ENCODE peak calls at places on chromosomes 6 and 20, in five cellular contexts. V is K562, T is heart right ventricle, Q is GM06990, Y is IMR-90. U is an unnamed sample.

GRCh38 chr6:17714177-17714576 is 7.5 kb upstream of the NUP153 start:
- DNase-seq in V (no peak), T (no peak), Q (no peak), Y (peak), U (no peak)

GRCh38 chr20:48807586-48808381 is 20.0 kb downstream of the PREX1 start:
- DNase-seq in V (no peak), T (peak), Q (no peak), Y (no peak), U (no peak)

GRCh38 chr6:45293306-45293705 is 34.8 kb upstream of the RUNX2 start:
- DNase-seq in V (no peak), T (no peak), Q (no peak), Y (no peak), U (no peak)

GRCh38 chr6:160972111-160972510 is 19.5 kb upstream of the MAP3K4 start:
- DNase-seq in V (no peak), T (no peak), Q (no peak), Y (peak), U (no peak)

GRCh38 chr20:54123587-54124180 is 50.1 kb downstream of the CYP24A1 start:
- DNase-seq in V (no peak), T (no peak), Q (no peak), Y (peak), U (no peak)

GRCh38 chr6:150876598-150876997 is 11.1 kb downstream of the MTHFD1L start:
- DNase-seq in V (no peak), T (peak), Q (no peak), Y (peak), U (no peak)

GRCh38 chr6:58290177-58290576 is 972.7 kb downstream of the PRIM2 start:
- DNase-seq in V (no peak), T (no peak), Q (no peak), Y (no peak), U (no peak)

GRCh38 chr6:53916804-53917463 is 122.1 kb downstream of the LRRC1 start:
- DNase-seq in V (no peak), T (no peak), Q (no peak), Y (no peak), U (no peak)

GRCh38 chr6:12280458-12280857 is 9.7 kb upstream of the EDN1 start:
- DNase-seq in V (no peak), T (no peak), Q (no peak), Y (peak), U (no peak)

GRCh38 chr20:57346477-57346876 is 4.6 kb upstream of the RAE1 start:
- DNase-seq in V (peak), T (peak), Q (no peak), Y (peak), U (peak)

GRCh38 chr6:107714104-107714503 is 110.0 kb downstream of the SCML4 start:
- DNase-seq in V (no peak), T (no peak), Q (no peak), Y (no peak), U (no peak)

GRCh38 chr6:129183681-129184216 is 300.8 kb downstream of the LAMA2 start:
- DNase-seq in V (no peak), T (no peak), Q (no peak), Y (peak), U (no peak)

GRCh38 chr6:125094563-125094962 is 59.0 kb upstream of the TPD52L1 start:
- DNase-seq in V (no peak), T (no peak), Q (no peak), Y (peak), U (no peak)

GRCh38 chr6:2155206-2155605 is 90.2 kb downstream of the GMDS start:
- DNase-seq in V (no peak), T (no peak), Q (no peak), Y (no peak), U (no peak)

GRCh38 chr6:13243033-13243432 is 85.3 kb downstream of the TBC1D7 start:
- DNase-seq in V (no peak), T (no peak), Q (no peak), Y (peak), U (no peak)

GRCh38 chr6:34201455-34202098 is 35.1 kb upstream of the HMGA1 start:
- DNase-seq in V (no peak), T (no peak), Q (no peak), Y (peak), U (no peak)

GRCh38 chr6:135002974-135003703 is 51.5 kb downstream of the HBS1L start:
- DNase-seq in V (no peak), T (no peak), Q (peak), Y (no peak), U (no peak)

GRCh38 chr6:29845405-29846006 is 17.9 kb downstream of the HLA-G start:
- DNase-seq in V (no peak), T (no peak), Q (no peak), Y (no peak), U (no peak)

GRCh38 chr6:169155481-169155880 is 98.2 kb downstream of the THBS2 start:
- DNase-seq in V (no peak), T (no peak), Q (no peak), Y (no peak), U (no peak)

GRCh38 chr6:24093381-24093780 is 32.6 kb upstream of the NRSN1 start:
- DNase-seq in V (no peak), T (no peak), Q (no peak), Y (no peak), U (no peak)

GRCh38 chr6:39388526-39389371 is 66.2 kb upstream of the KCNK16 start:
- DNase-seq in V (no peak), T (no peak), Q (no peak), Y (no peak), U (no peak)

GRCh38 chr20:15245896-15246295 is 908.5 kb upstream of the FLRT3 start:
- DNase-seq in V (no peak), T (no peak), Q (no peak), Y (no peak), U (no peak)

GRCh38 chr6:11828185-11828897 is 49.7 kb upstream of the ADTRP start:
- DNase-seq in V (no peak), T (no peak), Q (peak), Y (peak), U (no peak)

GRCh38 chr20:13271977-13272975 is 51.2 kb downstream of the ISM1 start:
- DNase-seq in V (no peak), T (no peak), Q (no peak), Y (no peak), U (no peak)

GRCh38 chr20:20734475-20734948 is 22.1 kb upstream of the RALGAPA2 start:
- DNase-seq in V (no peak), T (no peak), Q (no peak), Y (no peak), U (no peak)

GRCh38 chr20:17442588-17442987 is 88.6 kb downstream of the BFSP1 start:
- DNase-seq in V (no peak), T (no peak), Q (no peak), Y (no peak), U (peak)
- TF ChIP-seq CTCF in V (peak), T (no peak), Q (peak), Y (no peak), U (peak)

GRCh38 chr20:23667666-23668065 is 21.2 kb downstream of the CST4 start:
- DNase-seq in V (no peak), T (no peak), Q (no peak), Y (no peak), U (no peak)
- TF ChIP-seq CTCF in V (no peak), T (no peak), Q (no peak), Y (no peak), U (no peak)

GRCh38 chr6:158506577-158506976 is 53.3 kb upstream of the TMEM181 start:
- DNase-seq in V (peak), T (no peak), Q (no peak), Y (peak), U (peak)
- TF ChIP-seq CTCF in V (peak), T (no peak), Q (no peak), Y (peak), U (peak)

DNA sequence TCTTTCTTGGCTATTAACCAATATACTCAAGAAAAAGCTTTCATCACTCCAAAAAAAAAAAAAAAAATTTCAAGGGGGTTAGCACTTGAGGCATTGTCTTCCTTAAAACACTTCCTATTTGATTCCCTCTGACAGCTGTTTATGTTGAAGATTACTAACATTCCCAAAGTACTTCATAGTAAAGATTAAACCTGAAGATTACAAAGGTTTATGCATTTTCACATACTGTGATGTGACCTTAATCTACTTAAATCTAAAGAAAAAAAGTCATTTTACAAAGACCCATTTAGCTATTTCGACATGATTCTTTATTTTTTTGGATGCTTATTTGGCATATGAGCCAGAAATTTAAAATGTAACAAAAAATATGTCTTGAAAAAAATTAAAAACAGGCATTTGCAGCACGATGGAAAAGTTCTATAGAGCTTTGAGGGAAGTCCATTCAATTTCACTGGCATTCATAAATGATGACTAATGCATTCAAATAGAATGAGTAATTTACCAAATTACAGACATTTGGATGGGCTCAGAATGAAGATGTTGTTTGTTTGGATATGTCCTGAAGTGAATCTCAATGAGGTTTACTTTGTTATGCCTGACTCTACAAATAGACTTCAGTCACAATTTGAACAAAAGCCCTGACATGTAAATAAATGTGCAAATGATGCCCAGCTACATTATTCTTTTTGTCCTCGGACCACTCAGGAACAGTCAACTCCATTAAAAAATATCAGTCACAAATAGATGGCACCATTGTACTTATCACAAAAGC is 674.6 kb upstream of the MARCKS start:
- DNase-seq in V (no peak), T (no peak), Q (no peak), Y (peak), U (no peak)
- TF ChIP-seq CTCF in V (no peak), T (no peak), Q (no peak), Y (no peak), U (no peak)

DNA sequence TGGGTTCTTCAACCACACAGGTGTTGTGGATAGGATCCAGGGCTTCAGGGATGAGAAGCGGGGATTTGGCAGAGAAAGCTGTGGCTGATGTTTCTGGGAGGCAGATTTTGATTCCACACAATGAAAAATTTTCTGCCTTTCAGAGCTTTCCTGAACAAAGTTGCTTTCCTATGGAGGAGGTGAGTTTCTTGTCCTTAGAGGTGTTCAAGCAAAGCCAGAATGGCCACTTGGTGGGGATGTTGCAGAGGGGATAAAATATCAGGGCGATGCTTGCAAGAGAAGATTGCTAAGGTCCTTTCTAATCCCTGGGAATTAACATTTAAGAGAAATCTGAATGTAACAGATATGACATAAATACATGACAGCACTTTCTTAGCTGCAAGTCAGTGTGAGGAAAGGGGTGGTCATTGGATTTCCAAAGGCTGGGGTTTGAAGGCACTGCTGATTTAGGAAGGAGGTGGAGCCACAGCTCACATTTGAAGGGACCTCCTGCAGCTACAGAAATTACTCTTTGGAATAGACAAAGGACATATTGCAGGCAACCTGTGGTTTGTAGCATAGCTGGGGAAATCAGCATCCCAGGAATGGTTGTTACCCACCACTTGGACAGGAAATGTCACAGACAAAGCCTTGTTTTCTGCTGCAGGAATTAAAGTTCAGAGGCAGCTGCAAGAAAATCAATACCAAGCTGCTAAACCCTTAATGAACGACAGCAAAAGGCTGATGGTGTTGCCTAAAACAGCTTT is 271.1 kb upstream of the CHD6 start:
- DNase-seq in V (peak), T (no peak), Q (no peak), Y (no peak), U (no peak)
- TF ChIP-seq CTCF in V (peak), T (peak), Q (peak), Y (no peak), U (no peak)

GRCh38 chr6:41371461-41371991 is 36.1 kb downstream of the NCR2 start:
- DNase-seq in V (no peak), T (peak), Q (peak), Y (peak), U (peak)
- TF ChIP-seq CTCF in V (no peak), T (peak), Q (no peak), Y (peak), U (no peak)

U was measured in endothelial cell.